ENCODE peak calls at places on chromosome 16, in nine cellular contexts. S, C, J, E, U, H, A, Z and N are unnamed samples.

GRCh38 chr16:8712589-8713361 is 38.4 kb downstream of the ABAT start:
- DNase-seq in S (no peak), C (no peak), J (no peak), E (no peak), U (no peak), H (no peak), A (no peak), Z (no peak), N (no peak)

GRCh38 chr16:49012961-49013726 is 268.5 kb downstream of the CBLN1 start:
- DNase-seq in S (no peak), C (no peak), J (no peak), E (no peak), U (no peak), H (peak), A (no peak), Z (no peak), N (no peak)

GRCh38 chr16:84180519-84181140 is 6.2 kb downstream of the TAF1C start:
- DNase-seq in S (no peak), C (no peak), J (no peak), E (no peak), U (no peak), H (no peak), A (no peak), Z (no peak), N (no peak)

GRCh38 chr16:3256876-3257465 is 538 bp upstream of the MEFV start:
- DNase-seq in S (no peak), C (no peak), J (no peak), E (peak), U (no peak), H (peak), A (no peak), Z (no peak), N (no peak)

GRCh38 chr16:35751191-35751941 is 2292.0 kb downstream of the TP53TG3F start:
- DNase-seq in S (no peak), C (no peak), J (no peak), E (no peak), U (no peak), H (no peak), A (no peak), Z (no peak), N (no peak)

GRCh38 chr16:4182581-4183257 is 59.2 kb downstream of the SRL start:
- DNase-seq in S (no peak), C (no peak), J (no peak), E (no peak), U (no peak), H (no peak), A (no peak), Z (no peak), N (no peak)

GRCh38 chr16:10980811-10981210 is 36.4 kb downstream of the CLEC16A start:
- DNase-seq in S (no peak), C (no peak), J (no peak), E (no peak), U (no peak), H (no peak), A (no peak), Z (no peak), N (no peak)

GRCh38 chr16:52552643-52553042 is 5.7 kb upstream of the TOX3 start:
- DNase-seq in S (no peak), C (no peak), J (no peak), E (no peak), U (no peak), H (no peak), A (no peak), Z (no peak), N (no peak)

GRCh38 chr16:77306050-77306616 is 106.9 kb downstream of the SYCE1L start:
- DNase-seq in S (no peak), C (no peak), J (no peak), E (peak), U (no peak), H (no peak), A (no peak), Z (no peak), N (no peak)

GRCh38 chr16:53091508-53092211 is 36.9 kb downstream of the CHD9 start:
- DNase-seq in S (peak), C (peak), J (no peak), E (peak), U (peak), H (peak), A (no peak), Z (peak), N (peak)

GRCh38 chr16:81492965-81493754 is 48.6 kb downstream of the CMIP start:
- DNase-seq in S (no peak), C (no peak), J (no peak), E (no peak), U (no peak), H (no peak), A (no peak), Z (no peak), N (no peak)

GRCh38 chr16:48366165-48367093 is 18.8 kb downstream of the SIAH1 start:
- DNase-seq in S (peak), C (peak), J (peak), E (peak), U (peak), H (peak), A (peak), Z (peak), N (peak)

GRCh38 chr16:51440096-51440495 is 289.0 kb upstream of the SALL1 start:
- DNase-seq in S (no peak), C (no peak), J (no peak), E (no peak), U (no peak), H (no peak), A (no peak), Z (no peak), N (no peak)

GRCh38 chr16:51442140-51442539 is 291.1 kb upstream of the SALL1 start:
- DNase-seq in S (no peak), C (no peak), J (no peak), E (no peak), U (no peak), H (no peak), A (no peak), Z (no peak), N (no peak)

GRCh38 chr16:51445250-51445649 is 294.2 kb upstream of the SALL1 start:
- DNase-seq in S (no peak), C (no peak), J (no peak), E (no peak), U (no peak), H (no peak), A (no peak), Z (no peak), N (no peak)

GRCh38 chr16:51441331-51441730 is 290.3 kb upstream of the SALL1 start:
- DNase-seq in S (no peak), C (no peak), J (no peak), E (no peak), U (no peak), H (no peak), A (no peak), Z (no peak), N (no peak)
- H3K4me3 ChIP-seq in S (no peak), C (no peak), J (no peak), E (no peak), U (no peak), H (no peak), A (no peak), Z (no peak), N (no peak)

GRCh38 chr16:57042157-57043111 is 49.9 kb upstream of the CPNE2 start:
- DNase-seq in S (no peak), C (no peak), J (peak), E (no peak), U (no peak), H (no peak), A (peak), Z (no peak), N (no peak)

GRCh38 chr16:57048095-57048494 is 44.3 kb upstream of the CPNE2 start:
- DNase-seq in S (no peak), C (no peak), J (no peak), E (no peak), U (no peak), H (no peak), A (no peak), Z (no peak), N (no peak)

GRCh38 chr16:57045694-57046381 is 46.5 kb upstream of the CPNE2 start:
- DNase-seq in S (no peak), C (peak), J (peak), E (peak), U (no peak), H (peak), A (no peak), Z (peak), N (no peak)

GRCh38 chr16:57043248-57043647 is 49.1 kb upstream of the CPNE2 start:
- DNase-seq in S (no peak), C (no peak), J (no peak), E (no peak), U (no peak), H (no peak), A (no peak), Z (no peak), N (no peak)

GRCh38 chr16:57044931-57045693 is 47.3 kb upstream of the CPNE2 start:
- DNase-seq in S (no peak), C (no peak), J (no peak), E (no peak), U (no peak), H (no peak), A (no peak), Z (no peak), N (no peak)
- H3K4me3 ChIP-seq in S (no peak), C (no peak), J (no peak), E (no peak), U (no peak), H (no peak), A (no peak), Z (no peak), N (no peak)

DNA sequence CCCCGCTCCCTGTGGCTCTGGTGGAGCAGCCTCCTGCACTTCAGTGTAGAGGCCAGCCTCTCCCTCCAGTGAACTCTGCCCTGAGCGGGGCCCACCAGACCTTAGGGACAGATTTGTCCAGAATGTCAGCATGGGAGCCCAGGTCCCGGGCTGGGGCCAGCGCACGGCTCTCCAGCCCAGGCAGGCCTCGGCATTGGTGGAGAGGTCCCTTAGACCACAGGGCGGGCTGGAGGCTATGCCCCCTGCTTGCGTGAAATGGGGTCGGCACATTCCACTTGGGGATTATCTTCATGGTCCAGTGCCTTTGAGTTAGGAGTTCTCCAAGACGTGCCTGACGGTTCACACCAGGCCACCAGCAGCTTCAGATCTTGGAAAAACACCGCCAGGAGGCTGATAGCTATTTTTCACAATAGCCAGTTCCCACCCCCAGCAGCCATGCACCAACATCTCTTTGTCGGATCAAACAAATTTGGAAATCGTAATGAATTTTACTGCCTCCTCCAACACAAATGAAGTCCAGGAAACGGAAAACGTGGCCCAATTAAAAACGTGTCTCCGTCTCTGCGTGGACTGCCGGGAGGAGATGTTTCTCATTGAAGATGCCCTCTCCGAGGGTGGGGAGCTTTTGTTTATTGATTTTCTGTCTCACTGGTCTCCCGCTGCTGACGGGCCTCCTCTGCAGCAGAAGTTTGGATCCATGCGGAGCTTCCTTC is 110.0 kb upstream of the CIBAR2 start:
- DNase-seq in S (no peak), C (no peak), J (peak), E (no peak), U (no peak), H (no peak), A (no peak), Z (no peak), N (no peak)
- H3K4me3 ChIP-seq in S (no peak), C (no peak), J (no peak), E (no peak), U (no peak), H (no peak), A (no peak), Z (no peak), N (no peak)

GRCh38 chr16:74747716-74748041 is 26.9 kb downstream of the FA2H start:
- DNase-seq in S (no peak), C (no peak), J (no peak), E (no peak), U (no peak), H (no peak), A (no peak), Z (no peak), N (no peak)

GRCh38 chr16:74745926-74746325 is 28.7 kb downstream of the FA2H start:
- DNase-seq in S (no peak), C (no peak), J (no peak), E (no peak), U (no peak), H (no peak), A (no peak), Z (no peak), N (no peak)

GRCh38 chr16:74749291-74750055 is 25.1 kb downstream of the FA2H start:
- DNase-seq in S (no peak), C (no peak), J (no peak), E (no peak), U (no peak), H (no peak), A (no peak), Z (no peak), N (no peak)

GRCh38 chr16:74748042-74748709 is 26.4 kb downstream of the FA2H start:
- DNase-seq in S (no peak), C (no peak), J (no peak), E (no peak), U (no peak), H (no peak), A (no peak), Z (no peak), N (no peak)

GRCh38 chr16:74748710-74749073 is 25.9 kb downstream of the FA2H start:
- DNase-seq in S (no peak), C (no peak), J (no peak), E (no peak), U (no peak), H (no peak), A (no peak), Z (no peak), N (no peak)
- H3K4me3 ChIP-seq in S (no peak), C (no peak), J (no peak), E (no peak), U (no peak), H (no peak), A (no peak), Z (no peak), N (no peak)

DNA sequence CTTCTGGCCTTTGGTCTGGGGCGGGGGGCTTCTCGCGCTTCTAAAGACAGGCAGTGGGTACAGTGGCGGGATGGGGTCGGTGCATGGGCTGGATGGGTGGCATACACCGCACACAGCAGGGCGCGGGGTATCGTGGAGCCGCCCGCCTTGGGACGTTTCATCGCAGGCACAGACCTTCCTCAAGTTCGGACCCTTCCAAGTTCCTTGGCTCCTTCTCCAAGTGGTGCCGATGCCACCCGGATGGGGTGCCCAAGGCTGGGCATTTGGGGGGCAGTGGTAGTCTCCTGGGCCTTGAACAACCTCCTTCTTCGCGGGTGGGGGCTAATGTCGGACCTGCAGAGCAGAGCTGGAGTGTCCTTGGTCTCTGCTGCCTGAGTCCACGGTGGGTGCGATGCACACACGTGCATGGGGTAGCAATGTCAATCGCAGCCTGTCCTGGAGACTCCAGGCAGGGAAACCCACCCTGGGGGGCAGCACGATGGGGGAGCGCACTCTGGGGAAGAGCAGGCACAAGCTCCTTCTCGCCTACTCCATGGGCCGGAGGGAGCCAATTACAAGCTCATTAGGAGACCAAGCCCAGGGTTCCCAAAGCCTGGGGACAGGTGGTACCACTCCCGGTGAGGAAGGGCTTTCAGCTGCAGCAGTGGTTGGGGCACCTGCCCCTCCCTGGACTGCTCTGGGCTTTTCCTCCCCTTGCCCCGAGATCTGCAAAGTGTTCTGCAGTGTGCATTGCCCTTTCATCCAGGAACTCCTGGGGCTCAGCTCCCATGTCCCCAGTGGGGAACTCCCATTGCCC is 721 bp upstream of the MTSS2 start:
- DNase-seq in S (no peak), C (no peak), J (no peak), E (no peak), U (no peak), H (no peak), A (no peak), Z (no peak), N (no peak)
- H3K4me3 ChIP-seq in S (peak), C (peak), J (peak), E (peak), U (peak), H (peak), A (no peak), Z (peak), N (peak)

DNA sequence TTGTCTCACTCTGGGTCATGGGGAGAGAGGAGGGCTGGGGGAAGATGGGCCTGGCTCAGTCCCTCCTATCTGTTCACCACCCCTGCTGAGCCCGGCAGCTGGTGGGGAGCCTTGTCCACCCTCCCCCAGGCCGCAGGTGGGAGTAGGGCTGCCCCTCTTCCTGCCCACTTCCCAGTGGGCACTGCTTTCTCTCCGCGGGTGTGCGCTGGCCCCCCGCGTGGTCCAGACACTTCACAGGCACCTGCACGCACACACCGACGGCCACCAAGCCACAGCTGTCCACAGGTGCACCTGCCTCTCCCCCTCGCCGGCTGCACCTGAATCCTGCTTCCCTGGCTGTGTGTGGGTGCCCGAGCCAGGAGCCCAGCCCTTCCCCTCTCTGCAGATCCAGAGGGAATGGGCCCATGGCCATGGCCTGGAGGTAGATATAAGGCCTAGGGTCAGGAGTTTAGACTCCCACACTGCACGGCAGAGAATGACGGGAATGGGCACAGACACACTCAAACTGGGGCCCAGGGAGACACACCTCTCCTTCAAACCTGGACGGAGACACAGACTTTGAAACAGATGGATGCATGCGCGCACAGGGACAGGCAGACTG is 2.0 kb downstream of the NHERF2 start:
- DNase-seq in S (no peak), C (no peak), J (no peak), E (no peak), U (no peak), H (no peak), A (no peak), Z (no peak), N (no peak)
- H3K4me3 ChIP-seq in S (no peak), C (no peak), J (no peak), E (no peak), U (peak), H (no peak), A (no peak), Z (no peak), N (no peak)

DNA sequence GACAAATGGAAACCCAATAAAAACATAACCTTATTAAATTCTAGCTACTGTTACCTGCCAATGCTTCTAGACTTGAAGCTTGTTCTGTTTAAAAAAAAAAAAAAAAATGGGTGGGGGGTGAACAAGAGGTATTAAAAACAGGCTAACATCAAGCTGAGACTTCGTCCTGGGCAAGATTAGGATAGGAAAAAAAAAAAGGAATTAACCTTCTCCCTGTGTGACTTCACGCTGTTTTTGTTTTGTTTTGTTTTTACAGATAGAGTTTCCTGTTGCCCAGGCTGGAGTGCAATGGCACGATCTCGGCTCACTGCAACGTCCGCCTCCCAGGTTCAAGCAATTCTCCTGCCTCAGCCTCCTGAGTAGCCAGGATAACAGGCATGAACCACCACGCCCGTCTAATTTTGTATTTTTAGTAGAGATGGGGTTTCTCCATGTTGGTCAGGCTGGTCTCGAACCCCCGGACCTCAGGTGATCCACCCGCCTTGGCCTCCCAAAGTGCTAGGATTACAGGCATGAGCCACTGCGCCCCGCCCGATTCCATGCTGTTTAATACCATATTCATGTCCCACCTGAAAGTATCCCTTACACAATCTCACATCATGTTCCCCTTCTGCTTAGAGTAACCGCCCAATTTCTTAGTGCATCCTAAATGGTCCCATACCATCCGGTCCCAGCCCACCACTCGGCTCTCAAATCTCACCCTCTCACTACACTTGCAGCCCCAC is 2.2 kb downstream of the USP31 start:
- DNase-seq in S (no peak), C (peak), J (no peak), E (no peak), U (no peak), H (no peak), A (no peak), Z (no peak), N (no peak)
- H3K4me3 ChIP-seq in S (no peak), C (peak), J (no peak), E (no peak), U (no peak), H (peak), A (no peak), Z (no peak), N (no peak)